ENCODE peak calls at places on chromosome 17, in ten cellular contexts. K is left lung; E is fibroblast of lung; D is CD4-positive, alpha-beta T cell; R is pancreas; V is hepatocyte; L is H1; N is cardiac muscle cell; X is brain microvascular endothelial cell; F is astrocyte. U is an unnamed sample.

GRCh38 chr17:888998-889401 is 90.6 kb downstream of the NXN start:
- DNase-seq in K (no peak), X (no peak), R (no peak), D (no peak), N (no peak), E (peak), F (no peak), L (no peak), V (no peak), U (no peak)

GRCh38 chr17:1137465-1137894 is 42.3 kb downstream of the ABR start:
- DNase-seq in L (no peak), X (no peak), E (peak), F (peak), D (no peak), N (no peak), K (no peak), V (no peak), R (no peak), U (peak)

GRCh38 chr17:44307387-44308186 is 814 bp upstream of the RUNDC3A start:
- DNase-seq in X (no peak), N (peak), K (no peak), D (no peak), F (peak), L (peak), V (peak), E (peak), R (peak), U (peak)

GRCh38 chr17:8337802-8338744 is 1.6 kb upstream of the ODF4 start:
- DNase-seq in R (no peak), V (no peak), X (no peak), N (no peak), E (no peak), D (no peak), F (no peak), K (no peak), L (no peak), U (no peak)

GRCh38 chr17:1639549-1639948 is 6.0 kb downstream of the SCARF1 start:
- DNase-seq in E (no peak), L (no peak), F (no peak), D (no peak), N (no peak), R (no peak), V (no peak), K (peak), X (no peak), U (peak)

GRCh38 chr17:40554646-40555295 is 10.5 kb downstream of the CCR7 start:
- DNase-seq in K (no peak), L (no peak), V (no peak), X (no peak), N (no peak), D (peak), E (no peak), F (no peak), R (peak), U (no peak)

GRCh38 chr17:43983515-43984411 is 20.7 kb upstream of the NAGS start:
- DNase-seq in K (peak), V (peak), R (peak), E (no peak), F (no peak), X (no peak), D (no peak), L (peak), N (peak), U (peak)

GRCh38 chr17:72931163-72931562 is 161.3 kb downstream of the SLC39A11 start:
- DNase-seq in F (no peak), K (no peak), D (no peak), R (no peak), X (no peak), V (no peak), L (no peak), N (no peak), E (no peak), U (no peak)

GRCh38 chr17:1490643-1491405 is 1.7 kb downstream of the MYO1C start:
- DNase-seq in N (peak), L (peak), F (no peak), E (peak), R (peak), D (peak), K (peak), V (peak), X (no peak), U (peak)

GRCh38 chr17:21278304-21279197 is 6.0 kb upstream of the MAP2K3 start:
- DNase-seq in R (peak), E (no peak), F (no peak), D (no peak), N (no peak), X (no peak), K (no peak), L (no peak), V (no peak), U (peak)

GRCh38 chr17:79574656-79575055 is 36.2 kb downstream of the RBFOX3 start:
- DNase-seq in E (no peak), R (no peak), D (no peak), X (no peak), K (no peak), L (no peak), N (no peak), F (no peak), V (no peak), U (no peak)

GRCh38 chr17:45320349-45320930 is 3.6 kb upstream of the MAP3K14 start:
- DNase-seq in N (no peak), L (no peak), E (peak), D (no peak), R (no peak), V (no peak), K (no peak), X (peak), F (peak), U (no peak)

GRCh38 chr17:13120864-13121263 is 103.0 kb upstream of the ELAC2 start:
- DNase-seq in N (no peak), L (no peak), E (no peak), R (no peak), V (no peak), K (no peak), X (no peak), F (no peak), D (no peak), U (no peak)

GRCh38 chr17:79174905-79175856 is 100.6 kb downstream of the ENGASE start:
- DNase-seq in X (no peak), N (no peak), F (no peak), D (no peak), E (no peak), R (peak), L (no peak), V (no peak), K (no peak), U (no peak)

GRCh38 chr17:41739661-41740352 is 5.4 kb upstream of the HAP1 start:
- DNase-seq in V (no peak), N (no peak), D (no peak), F (peak), K (no peak), L (no peak), X (no peak), R (no peak), E (peak), U (peak)
- TF ChIP-seq CTCF in V (no peak), N (no peak), D (no peak), F (no peak), K (no peak), L (no peak), X (no peak), R (no peak), E (no peak), U (no peak)

GRCh38 chr17:77381731-77382130 is 241.0 kb downstream of the SEC14L1 start:
- DNase-seq in D (no peak), V (no peak), L (no peak), R (peak), K (no peak), F (no peak), X (no peak), E (no peak), N (no peak), U (no peak)

GRCh38 chr17:77379837-77380236 is 239.1 kb downstream of the SEC14L1 start:
- DNase-seq in E (no peak), K (no peak), D (no peak), F (no peak), V (no peak), X (no peak), L (no peak), N (no peak), R (no peak), U (no peak)

GRCh38 chr17:77379065-77379428 is 238.3 kb downstream of the SEC14L1 start:
- DNase-seq in V (no peak), D (no peak), X (no peak), L (no peak), N (no peak), R (peak), E (no peak), K (no peak), F (no peak), U (no peak)

GRCh38 chr17:77381185-77381700 is 240.5 kb downstream of the SEC14L1 start:
- DNase-seq in F (no peak), V (peak), E (no peak), X (no peak), R (no peak), L (no peak), K (no peak), N (no peak), D (no peak), U (no peak)

DNA sequence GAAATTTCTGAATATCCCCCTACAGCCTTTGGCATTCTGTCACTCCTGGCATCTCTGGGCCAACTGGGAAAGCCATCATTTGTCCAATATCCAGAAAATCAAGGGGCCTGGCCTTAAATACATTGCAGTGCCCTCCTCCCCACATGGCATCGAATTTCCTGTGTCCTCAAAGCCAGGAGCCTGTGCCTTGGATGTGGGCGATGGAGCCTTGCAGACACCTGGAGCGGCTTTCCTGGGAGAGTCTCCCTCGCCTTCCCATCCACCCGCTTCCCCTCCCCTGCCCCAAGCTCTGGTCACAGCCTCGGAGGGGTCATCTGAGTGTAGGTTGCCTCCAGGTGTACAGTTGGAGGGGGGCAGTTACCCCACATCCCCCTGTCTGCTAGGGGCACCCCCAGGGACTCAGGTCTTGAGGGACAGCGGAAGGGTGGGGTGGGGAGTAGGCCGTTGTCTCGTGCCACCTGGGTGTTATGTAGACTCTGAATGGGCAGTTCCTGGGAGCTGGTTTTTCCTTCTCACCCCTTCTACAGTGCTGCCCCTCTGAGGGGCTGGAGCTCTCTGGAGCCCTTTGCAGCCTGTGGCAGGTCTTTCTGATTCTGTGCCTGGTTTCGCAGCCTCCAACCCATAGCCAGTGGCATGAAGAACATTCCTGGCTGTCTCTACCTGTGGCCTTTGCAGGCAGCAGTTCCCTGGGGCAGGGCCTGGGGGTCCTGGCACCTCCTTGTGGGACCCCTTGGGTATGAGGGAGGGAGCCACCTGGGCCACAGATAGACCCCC is 239.8 kb downstream of the SEC14L1 start:
- DNase-seq in V (no peak), L (no peak), K (no peak), E (no peak), R (no peak), D (no peak), N (no peak), F (no peak), X (no peak), U (no peak)
- H3K27ac ChIP-seq in V (no peak), L (no peak), K (peak), E (no peak), R (no peak), D (peak), N (peak), F (no peak), X (no peak), U (no peak)

GRCh38 chr17:48486557-48486956 is 44.3 kb downstream of the HOXB1 start:
- DNase-seq in D (no peak), V (peak), F (peak), R (no peak), N (no peak), L (no peak), E (peak), K (no peak), X (peak), U (no peak)
- TF ChIP-seq CTCF in D (no peak), V (no peak), F (peak), R (no peak), N (peak), L (no peak), E (peak), K (no peak), X (peak), U (no peak)

DNA sequence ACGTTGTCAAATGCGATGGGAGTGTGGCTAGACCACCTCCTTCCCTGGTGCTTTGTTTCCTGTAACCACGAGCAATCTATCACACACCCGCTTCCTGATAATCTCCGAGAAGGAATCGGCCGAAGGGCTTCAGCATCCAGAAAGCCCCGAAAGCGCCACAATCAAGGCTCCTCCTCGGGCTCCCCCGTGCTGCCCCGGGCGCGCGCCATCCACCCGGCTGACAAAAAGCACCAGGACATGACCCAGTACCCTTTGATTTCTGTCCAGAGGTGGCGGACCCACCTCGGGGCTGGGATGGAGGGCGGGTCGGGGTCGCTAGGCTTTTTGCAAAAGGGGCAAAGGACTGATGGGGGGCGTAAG is 742 bp upstream of the ARMC7 start:
- DNase-seq in L (no peak), F (no peak), N (no peak), E (no peak), K (no peak), D (no peak), X (no peak), V (no peak), R (no peak), U (no peak)
- H3K27ac ChIP-seq in L (no peak), F (no peak), N (no peak), E (no peak), K (no peak), D (no peak), X (no peak), V (no peak), R (no peak), U (no peak)

GRCh38 chr17:67717624-67718324 is at the start of gene NOL11:
- DNase-seq in V (peak), K (peak), F (peak), D (peak), L (peak), X (peak), N (peak), R (peak), E (peak), U (peak)

GRCh38 chr17:67718325-67718941 is 697 bp downstream of the NOL11 start:
- DNase-seq in R (no peak), V (peak), E (peak), D (no peak), N (no peak), X (peak), F (peak), L (peak), K (no peak), U (no peak)

GRCh38 chr17:67713169-67713568 is 4.6 kb upstream of the NOL11 start:
- DNase-seq in D (no peak), K (no peak), X (no peak), N (no peak), V (no peak), R (no peak), E (no peak), F (no peak), L (no peak), U (no peak)

GRCh38 chr17:67716405-67716798 is 1.3 kb upstream of the NOL11 start:
- DNase-seq in E (no peak), N (no peak), D (no peak), X (no peak), R (no peak), V (no peak), F (no peak), K (no peak), L (no peak), U (no peak)

DNA sequence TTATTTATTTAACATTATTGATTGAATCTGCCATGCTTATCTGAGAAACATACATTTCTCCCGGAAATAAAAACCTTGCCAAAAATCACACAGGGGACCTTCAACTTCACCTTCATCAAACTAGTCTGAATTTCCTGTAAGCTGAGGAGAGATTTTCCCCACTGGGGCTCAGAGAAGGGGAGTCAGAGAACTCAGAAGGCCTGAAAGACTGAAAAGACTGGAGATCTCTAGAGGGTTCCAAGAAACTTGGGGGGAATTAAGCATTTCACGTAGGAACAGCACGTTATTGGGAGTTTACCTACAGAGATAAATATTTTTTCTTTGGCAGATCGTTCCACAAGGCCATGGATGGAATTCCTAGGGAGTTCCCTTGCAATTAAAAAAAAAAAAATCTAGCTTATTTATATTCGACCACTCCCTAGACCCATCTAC is 528 bp upstream of the NOL11 start:
- DNase-seq in F (no peak), V (no peak), K (no peak), N (no peak), D (no peak), L (no peak), E (no peak), R (no peak), X (no peak), U (no peak)
- TF ChIP-seq CTCF in F (no peak), V (no peak), K (no peak), N (no peak), D (no peak), L (no peak), E (no peak), R (no peak), X (no peak), U (no peak)

DNA sequence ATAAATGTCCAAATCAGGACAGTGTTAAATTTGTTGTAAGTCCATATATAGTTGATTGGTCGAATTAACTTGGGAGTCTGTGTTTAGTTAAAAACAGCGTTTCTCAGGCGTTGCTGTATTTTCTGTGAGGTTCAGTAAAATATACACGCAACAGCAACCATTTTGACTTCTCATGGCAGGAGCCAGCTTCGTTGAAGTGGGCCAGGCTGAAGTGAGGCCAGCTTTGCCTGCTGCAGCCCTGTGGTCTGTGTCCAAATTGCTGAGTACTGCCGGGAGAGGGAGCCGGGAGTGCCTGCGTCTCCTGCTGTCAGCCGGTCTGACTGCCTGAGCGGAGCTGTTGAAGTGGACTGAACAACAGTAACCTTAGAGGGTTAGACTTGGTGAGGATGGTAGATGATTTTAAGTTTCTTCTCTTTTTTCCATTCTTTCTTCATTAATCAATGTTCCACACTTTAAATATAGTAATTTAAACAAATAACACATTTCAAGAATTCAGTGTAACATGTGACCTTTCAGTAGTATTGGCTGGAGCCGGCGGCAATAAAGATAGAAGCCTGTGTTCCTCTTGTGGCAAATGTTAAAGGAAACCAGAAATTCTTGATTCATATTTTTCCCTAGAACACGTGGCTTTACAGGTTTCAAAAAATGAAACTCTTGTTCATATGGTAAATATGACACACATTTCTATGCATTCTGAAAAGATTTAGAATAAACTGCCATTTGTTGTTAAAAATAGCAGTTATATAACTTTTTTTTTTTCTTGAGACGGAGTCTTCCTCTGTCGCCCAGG is 37.0 kb upstream of the ZNF750 start:
- DNase-seq in R (peak), V (peak), N (peak), E (peak), D (no peak), F (peak), X (peak), L (no peak), K (peak), U (peak)
- H3K27ac ChIP-seq in R (peak), V (peak), N (no peak), E (peak), D (no peak), F (no peak), X (no peak), L (no peak), K (peak), U (peak)

DNA sequence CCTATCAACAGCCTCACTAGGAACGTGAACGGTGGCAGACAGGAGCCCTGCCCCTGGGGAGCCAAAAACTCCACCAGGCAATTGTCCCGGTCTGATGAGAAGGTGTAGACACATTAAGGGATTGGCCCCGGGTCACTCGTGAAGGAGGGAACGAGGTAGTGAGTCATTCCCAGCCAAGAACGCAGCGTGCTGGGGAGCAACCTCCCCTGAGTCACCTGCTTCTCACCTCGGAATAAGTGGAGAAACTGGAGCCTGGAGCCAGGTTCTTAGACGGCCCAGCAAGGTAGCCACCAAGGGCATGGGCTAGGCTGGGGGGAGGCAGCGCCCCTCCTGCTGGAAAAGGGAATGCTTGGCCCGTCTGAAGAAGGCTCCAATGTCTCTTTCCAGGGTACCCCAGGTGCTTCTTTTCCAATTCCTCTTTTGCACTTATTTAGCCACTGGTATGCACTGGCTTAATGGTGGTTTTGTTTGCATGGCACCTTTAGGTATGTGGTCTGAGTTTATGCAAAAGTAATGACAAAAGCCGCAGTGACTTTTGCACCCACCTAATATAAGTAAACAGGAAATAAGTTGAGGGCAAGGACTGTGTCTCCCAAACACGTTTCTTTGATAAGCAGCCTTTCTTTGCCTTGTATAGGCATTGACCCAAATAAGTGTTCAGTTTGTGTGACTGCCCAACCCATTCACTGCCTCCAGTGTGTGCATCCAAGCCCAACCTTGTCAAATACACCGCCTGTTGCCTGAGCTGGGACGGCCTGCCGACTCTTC is 1.8 kb upstream of the HELZ start:
- DNase-seq in L (peak), X (peak), E (peak), V (peak), R (no peak), D (peak), K (peak), F (peak), N (no peak), U (peak)
- TF ChIP-seq CTCF in L (peak), X (no peak), E (no peak), V (no peak), R (no peak), D (no peak), K (no peak), F (no peak), N (no peak), U (no peak)